ENCODE peak calls at places on chromosomes 5 and 9, in six cellular contexts. C is activated naive CD8-positive, alpha-beta T cell treated with anti-CD3 and anti-CD28 coated beads, Interleukin-2, amount 50 U/mL, for 24 hours; O is PC-3; A is H54; V is stimulated activated CD8-positive, alpha-beta memory T cell treated with anti-CD3 and anti-CD28 coated beads, Interleukin-7, amount 100 ng/mL, for 1 hour; W is myocyte. M is an unnamed sample.

GRCh38 chr9:115413304-115413703 is 295.3 kb upstream of the TNC start:
- DNase-seq in O (no peak), A (no peak), C (no peak), W (no peak), V (no peak), M (no peak)

GRCh38 chr9:95816716-95817115 is 58.8 kb upstream of the ERCC6L2 start:
- DNase-seq in A (peak), W (no peak), C (no peak), O (peak), V (no peak), M (no peak)

GRCh38 chr9:97318433-97318832 is 11.0 kb downstream of the CCDC180 start:
- DNase-seq in C (no peak), O (no peak), W (no peak), V (no peak), A (no peak), M (no peak)

GRCh38 chr5:158679221-158679641 is 420.5 kb downstream of the EBF1 start:
- DNase-seq in C (no peak), O (no peak), A (no peak), V (no peak), W (no peak), M (no peak)

GRCh38 chr9:33446507-33447403 is 638 bp downstream of the AQP3 start:
- DNase-seq in C (peak), A (peak), O (peak), V (peak), W (peak), M (no peak)

GRCh38 chr5:78005021-78005785 is 229.1 kb upstream of the TBCA start:
- DNase-seq in O (peak), V (no peak), C (no peak), A (no peak), W (no peak), M (no peak)

GRCh38 chr9:73093740-73094379 is 57.8 kb upstream of the ANXA1 start:
- DNase-seq in V (no peak), C (no peak), A (no peak), O (no peak), W (peak), M (no peak)

GRCh38 chr5:63483338-63483737 is 478.9 kb downstream of the HTR1A start:
- DNase-seq in C (no peak), V (no peak), O (no peak), W (no peak), A (no peak), M (no peak)

GRCh38 chr9:122126340-122127333 is 32.9 kb downstream of the NDUFA8 start:
- DNase-seq in W (peak), O (peak), A (no peak), V (no peak), C (no peak), M (no peak)

GRCh38 chr5:180209137-180209581 is at the start of gene RASGEF1C:
- DNase-seq in V (peak), W (peak), A (peak), O (peak), C (peak), M (no peak)

GRCh38 chr5:112210430-112211005 is 208.6 kb downstream of the EPB41L4A start:
- DNase-seq in V (no peak), A (no peak), O (peak), W (peak), C (no peak), M (no peak)

GRCh38 chr9:70954607-70955143 is 166.7 kb downstream of the TRPM3 start:
- DNase-seq in V (no peak), A (no peak), W (no peak), O (no peak), C (no peak), M (no peak)

GRCh38 chr9:4559238-4560182 is 69.2 kb downstream of the SLC1A1 start:
- DNase-seq in C (no peak), O (no peak), V (no peak), W (no peak), A (no peak), M (no peak)

GRCh38 chr5:90410178-90410762 is 714 bp upstream of the CETN3 start:
- DNase-seq in C (no peak), O (no peak), V (no peak), A (no peak), W (no peak), M (no peak)

GRCh38 chr9:81737871-81738507 is 48.6 kb upstream of the TLE1 start:
- DNase-seq in A (peak), W (peak), V (no peak), C (no peak), O (peak), M (no peak)

GRCh38 chr5:387491-388265 is 55.3 kb upstream of the EXOC3 start:
- DNase-seq in W (no peak), O (no peak), V (no peak), A (no peak), C (no peak), M (no peak)

GRCh38 chr9:95193067-95193466 is 124.4 kb downstream of the FANCC start:
- DNase-seq in C (no peak), A (no peak), W (no peak), O (no peak), V (no peak), M (no peak)

GRCh38 chr5:160835818-160836528 is 16.0 kb downstream of the ATP10B start:
- DNase-seq in A (no peak), C (no peak), O (no peak), W (no peak), V (no peak), M (no peak)

GRCh38 chr5:37112383-37112991 is 136.7 kb downstream of the CPLANE1 start:
- DNase-seq in V (no peak), O (no peak), W (no peak), A (no peak), C (no peak), M (no peak)

GRCh38 chr9:98378206-98379193 is 123.1 kb upstream of the TBC1D2 start:
- DNase-seq in W (no peak), O (no peak), C (no peak), V (no peak), A (no peak), M (no peak)

GRCh38 chr5:61281686-61282085 is 50.4 kb upstream of the ZSWIM6 start:
- DNase-seq in O (no peak), V (no peak), W (no peak), C (no peak), A (no peak), M (no peak)

GRCh38 chr5:63958654-63959053 is 3.6 kb downstream of the HTR1A start:
- DNase-seq in V (no peak), W (no peak), O (no peak), C (no peak), A (no peak), M (no peak)

GRCh38 chr9:6426117-6426516 is 13.1 kb downstream of the UHRF2 start:
- DNase-seq in C (no peak), O (peak), V (no peak), A (no peak), W (peak), M (no peak)

GRCh38 chr9:84439253-84439652 is 98.7 kb upstream of the SLC28A3 start:
- DNase-seq in V (no peak), A (no peak), C (no peak), W (no peak), O (no peak), M (no peak)

GRCh38 chr9:79127661-79128060 is 444.1 kb upstream of the TLE4 start:
- DNase-seq in C (no peak), O (no peak), A (no peak), V (no peak), W (peak), M (no peak)

GRCh38 chr9:136338511-136338910 is 11.2 kb downstream of the GPSM1 start:
- DNase-seq in O (no peak), W (no peak), C (no peak), A (no peak), V (no peak), M (no peak)

GRCh38 chr5:83877911-83878706 is 157.5 kb upstream of the HAPLN1 start:
- DNase-seq in O (peak), A (no peak), C (no peak), W (peak), V (no peak), M (no peak)

GRCh38 chr5:135930029-135930948 is 24.5 kb downstream of the LECT2 start:
- DNase-seq in A (no peak), C (no peak), W (no peak), O (no peak), V (no peak), M (no peak)